ENCODE peak calls at places on chromosomes 1 and 21, in five cellular contexts. W is CD4-positive, alpha-beta T cell; B is body of pancreas; V is heart right ventricle; K is psoas muscle. S is an unnamed sample.

GRCh38 chr1:5571861-5572401 is 420.3 kb downstream of the NPHP4 start:
- DNase-seq in K (no peak), W (no peak), B (no peak), V (no peak), S (no peak)

GRCh38 chr21:23026878-23027277 is 2028.7 kb downstream of the NCAM2 start:
- DNase-seq in B (no peak), W (no peak), K (no peak), V (no peak), S (no peak)

GRCh38 chr21:45264919-45265515 is 22.7 kb downstream of the POFUT2 start:
- DNase-seq in V (no peak), W (no peak), K (peak; percentile 39), B (no peak), S (no peak)

GRCh38 chr1:61627365-61627764 is 97.6 kb downstream of the TM2D1 start:
- DNase-seq in V (no peak), B (no peak), K (no peak), W (no peak), S (no peak)

GRCh38 chr1:207282496-207283380 is 38.7 kb upstream of the CD55 start:
- DNase-seq in V (no peak), W (no peak), K (no peak), B (no peak), S (no peak)

GRCh38 chr1:237181731-237182317 is 139.8 kb downstream of the RYR2 start:
- DNase-seq in W (no peak), B (peak; percentile 16), V (no peak), K (no peak), S (no peak)

GRCh38 chr1:1599919-1600860 is at the start of gene FNDC10:
- DNase-seq in V (no peak), B (no peak), W (peak; percentile 25), K (no peak), S (no peak)

GRCh38 chr1:159474926-159475325 is 35.4 kb downstream of the OR10J1 start:
- DNase-seq in B (no peak), W (no peak), K (no peak), V (no peak), S (no peak)

GRCh38 chr1:187605736-187606135 is 777.0 kb downstream of the PLA2G4A start:
- DNase-seq in V (no peak), B (no peak), W (no peak), K (no peak), S (no peak)

GRCh38 chr1:49048188-49048587 is 271.5 kb upstream of the BEND5 start:
- DNase-seq in B (no peak), K (no peak), W (no peak), V (no peak), S (no peak)

GRCh38 chr1:21619041-21619947 is 49.9 kb downstream of the RAP1GAP start:
- DNase-seq in V (no peak), B (peak; percentile 49), W (no peak), K (no peak), S (no peak)

GRCh38 chr1:40664167-40664537 is 1.3 kb downstream of the RIMS3 start:
- DNase-seq in B (no peak), K (no peak), V (no peak), W (no peak), S (no peak)

GRCh38 chr1:26287033-26287711 is 7.3 kb downstream of the SH3BGRL3 start:
- DNase-seq in W (peak; percentile 75), B (peak; percentile 60), K (peak; percentile 85), V (peak; percentile 60), S (no peak)

GRCh38 chr1:167198518-167199133 is 22.1 kb upstream of the POU2F1 start:
- DNase-seq in V (no peak), B (no peak), W (no peak), K (no peak), S (no peak)

GRCh38 chr1:30785181-30785580 is 27.6 kb upstream of the LAPTM5 start:
- DNase-seq in B (no peak), W (no peak), V (no peak), K (no peak), S (no peak)

GRCh38 chr21:43703068-43703880 is 15.7 kb upstream of the PDXK start:
- DNase-seq in W (no peak), V (peak; percentile 53), B (peak; percentile 67), K (peak; percentile 64), S (no peak)

GRCh38 chr1:83033682-83034081 is 965.2 kb downstream of the TTLL7 start:
- DNase-seq in W (no peak), B (no peak), V (no peak), K (no peak), S (no peak)

GRCh38 chr1:183472488-183473285 is at the start of gene SMG7:
- DNase-seq in K (peak; percentile 72), V (peak; percentile 32), W (peak; percentile 44), B (peak; percentile 37), S (peak; percentile 64)

GRCh38 chr1:175597969-175598765 is 145.2 kb downstream of the TNR start:
- DNase-seq in W (no peak), V (no peak), B (no peak), K (no peak), S (no peak)

GRCh38 chr1:63892632-63893395 is 119.0 kb downstream of the ROR1 start:
- DNase-seq in K (peak; percentile 52), V (no peak), W (no peak), B (peak; percentile 49), S (no peak)

GRCh38 chr1:53145942-53146708 is 3.7 kb upstream of the SLC1A7 start:
- DNase-seq in W (no peak), B (peak; percentile 91), V (peak; percentile 41), K (peak; percentile 73), S (no peak)

DNA sequence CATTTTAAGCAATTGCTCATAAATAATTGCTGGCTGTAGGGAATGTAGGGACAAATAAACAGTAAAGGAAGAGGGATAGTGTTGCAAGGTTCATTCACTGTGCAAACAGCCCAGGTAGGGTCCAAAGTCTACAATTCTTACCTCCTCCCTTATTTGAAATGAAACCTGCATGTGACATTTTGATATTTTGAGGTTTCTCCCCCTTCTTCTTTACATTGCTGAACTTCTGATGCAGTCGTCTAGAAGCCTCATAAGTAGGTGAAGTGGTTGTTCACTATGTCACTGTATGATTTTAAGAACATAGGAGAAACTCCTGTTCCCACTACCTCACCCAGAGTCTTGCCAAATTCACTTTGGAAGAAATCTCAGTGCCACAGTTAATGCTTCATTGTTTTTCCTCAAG is 16.1 kb downstream of the F5 start:
- DNase-seq in V (no peak), K (no peak), B (peak; percentile 27), W (no peak), S (no peak)
- H3K27ac ChIP-seq in V (no peak overlapping the region), K (no peak overlapping the region), B (no peak overlapping the region), W (no peak overlapping the region), S (no peak overlapping the region)

GRCh38 chr1:209825591-209826433 is 2.0 kb upstream of the UTP25 start:
- DNase-seq in W (no peak), K (no peak), B (no peak), V (no peak), S (no peak)

GRCh38 chr1:209831615-209832014 is 3.8 kb downstream of the UTP25 start:
- DNase-seq in B (no peak), K (no peak), V (no peak), W (no peak), S (no peak)

GRCh38 chr1:209827384-209828261 is at the start of gene UTP25:
- DNase-seq in K (peak; percentile 95), V (peak; percentile 95), B (peak; percentile 97), W (peak; percentile 88), S (peak; percentile 67)

GRCh38 chr1:209829716-209830115 is 1.9 kb downstream of the UTP25 start:
- DNase-seq in B (no peak), V (no peak), K (no peak), W (no peak), S (no peak)

DNA sequence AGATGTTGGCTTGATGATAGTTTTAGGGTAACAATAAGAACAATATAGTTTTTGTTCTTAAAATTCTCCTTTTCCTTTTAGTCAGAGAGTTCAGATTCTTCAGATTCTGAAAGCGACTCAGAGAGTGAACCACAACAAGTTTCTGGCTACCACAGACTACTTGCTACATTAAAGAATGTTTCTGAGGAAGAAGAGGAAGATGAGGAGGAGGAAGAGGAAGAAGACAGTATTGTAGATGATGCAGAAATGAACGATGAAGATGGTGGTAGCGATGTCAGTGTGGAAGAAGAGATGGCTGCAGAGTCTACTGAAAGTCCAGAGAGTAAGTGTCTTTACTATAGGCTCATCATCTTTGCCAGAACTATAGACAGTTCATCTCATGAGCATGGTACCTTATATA is 3.0 kb downstream of the UTP25 start:
- DNase-seq in B (no peak), K (no peak), W (no peak), V (no peak), S (no peak)
- H3K27ac ChIP-seq in B (no peak overlapping the region), K (no peak overlapping the region), W (no peak overlapping the region), V (no peak overlapping the region), S (no peak overlapping the region)

GRCh38 chr1:205316179-205316578 is 5.4 kb downstream of the NUAK2 start:
- DNase-seq in V (no peak), K (no peak), B (no peak), W (no peak), S (no peak)
- H3K27ac ChIP-seq in V (no peak overlapping the region), K (no peak overlapping the region), B (peak overlapping the region; percentile 95), W (peak overlapping the region; percentile 67), S (no peak overlapping the region)

DNA sequence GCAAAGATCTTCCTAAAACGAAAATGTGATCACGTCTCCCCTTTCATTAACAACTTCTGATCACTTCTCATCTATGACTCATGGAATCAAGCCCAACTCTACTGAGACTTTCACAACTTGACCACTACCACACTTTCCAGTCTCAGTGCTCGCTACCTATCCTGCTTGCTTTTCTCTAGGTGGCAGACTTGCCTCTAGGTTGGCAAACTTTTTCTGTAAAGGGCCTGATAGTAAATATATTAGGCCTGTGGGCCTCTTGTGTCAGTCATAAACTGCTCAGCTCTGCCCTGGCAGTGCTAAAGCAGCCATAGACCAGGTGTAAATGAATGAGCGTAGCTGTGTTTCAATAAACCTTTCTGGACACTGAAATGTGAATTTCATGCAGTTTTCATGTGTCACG is 21.5 kb upstream of the HMGB4 start:
- DNase-seq in V (no peak), W (no peak), K (no peak), B (no peak), S (no peak)
- H3K27ac ChIP-seq in V (no peak overlapping the region), W (no peak overlapping the region), K (no peak overlapping the region), B (no peak overlapping the region), S (no peak overlapping the region)

GRCh38 chr1:236058141-236058626 is 6.7 kb downstream of the NID1 start:
- DNase-seq in W (no peak), K (no peak), B (no peak), V (no peak), S (no peak)
- H3K27ac ChIP-seq in W (no peak overlapping the region), K (no peak overlapping the region), B (no peak overlapping the region), V (no peak overlapping the region), S (no peak overlapping the region)

DNA sequence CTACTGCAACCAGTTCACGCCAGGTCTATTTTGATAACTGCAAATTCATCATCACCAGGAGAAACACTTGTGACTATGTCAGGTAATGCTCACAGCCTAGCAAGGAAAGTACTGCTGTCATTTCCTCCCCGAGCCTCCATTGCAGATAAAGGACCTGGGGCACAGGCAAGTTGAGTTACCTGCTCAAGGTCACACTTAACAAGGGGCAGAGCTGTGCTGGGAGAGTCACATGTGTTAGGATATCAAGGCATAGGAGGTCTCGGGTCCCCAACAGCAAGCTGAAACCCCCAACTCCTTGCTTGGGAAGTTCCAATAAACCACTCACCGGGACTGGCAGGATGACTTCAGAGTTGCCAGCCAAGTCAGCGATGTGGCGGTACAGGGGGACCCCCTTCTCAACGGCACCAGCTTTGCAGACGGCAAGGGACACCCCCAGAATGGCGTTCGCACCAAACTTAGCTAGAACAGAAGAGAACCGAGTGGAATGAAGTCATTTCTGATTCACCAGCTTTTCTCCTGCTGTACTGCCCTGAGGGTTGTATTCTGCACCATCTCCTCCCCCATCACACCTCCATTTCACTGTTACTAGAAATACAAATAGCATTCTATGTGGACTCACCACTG is 11.6 kb downstream of the ENO1 start:
- DNase-seq in B (no peak), V (no peak), K (no peak), W (no peak), S (no peak)
- H3K27ac ChIP-seq in B (no peak overlapping the region), V (no peak overlapping the region), K (peak overlapping the region; percentile 73), W (no peak overlapping the region), S (no peak overlapping the region)

S was measured in substantia nigra.